ENCODE peak calls at places on chromosomes 13 and 19, in eight cellular contexts. H, I, S, Y, T, U, P and D are unnamed samples.

GRCh38 chr19:35063940-35064818 is 22.7 kb downstream of the HPN start:
- DNase-seq in Y (peak), U (peak), S (peak), T (no peak), H (no peak), I (no peak), P (no peak), D (peak)

GRCh38 chr19:4228765-4229178 is 551 bp upstream of the EBI3 start:
- DNase-seq in I (no peak), T (no peak), S (no peak), P (no peak), Y (no peak), H (no peak), U (no peak), D (no peak)

GRCh38 chr19:43731346-43731745 is 15.5 kb downstream of the IRGC start:
- DNase-seq in I (no peak), T (no peak), P (no peak), U (no peak), Y (no peak), H (no peak), S (no peak), D (no peak)

GRCh38 chr19:35006342-35006998 is 6.3 kb downstream of the GRAMD1A start:
- DNase-seq in T (no peak), S (peak), H (peak), U (no peak), I (peak), Y (peak), P (no peak), D (peak)

GRCh38 chr13:79393564-79394249 is 12.3 kb downstream of the RBM26 start:
- DNase-seq in P (no peak), H (peak), I (no peak), T (no peak), Y (no peak), S (no peak), U (no peak), D (peak)

GRCh38 chr19:35959040-35959967 is 23.1 kb downstream of the LRFN3 start:
- DNase-seq in S (no peak), I (no peak), P (no peak), H (peak), U (peak), Y (no peak), T (no peak), D (peak)

GRCh38 chr13:32878172-32878571 is 138.1 kb upstream of the KL start:
- DNase-seq in H (no peak), T (no peak), U (no peak), P (no peak), Y (peak), I (no peak), S (peak), D (no peak)

GRCh38 chr19:38792250-38793111 is 3.5 kb downstream of the LGALS7B start:
- DNase-seq in Y (no peak), S (no peak), H (no peak), I (no peak), P (no peak), T (no peak), U (peak), D (no peak)

GRCh38 chr13:99984463-99985242 is 3.1 kb downstream of the ZIC2 start:
- DNase-seq in P (no peak), T (no peak), U (no peak), I (no peak), S (no peak), Y (peak), H (no peak), D (peak)

GRCh38 chr19:49430678-49431329 is 5.6 kb downstream of the GFY start:
- DNase-seq in T (no peak), Y (no peak), I (no peak), U (peak), P (no peak), H (no peak), S (no peak), D (no peak)

GRCh38 chr19:12346896-12347295 is 13.5 kb upstream of the ZNF563 start:
- DNase-seq in P (no peak), H (peak), I (no peak), U (no peak), Y (peak), S (no peak), T (no peak), D (no peak)

GRCh38 chr19:55345818-55346724 is 6.4 kb downstream of the KMT5C start:
- DNase-seq in I (no peak), P (no peak), Y (peak), U (no peak), H (peak), T (peak), S (no peak), D (no peak)

GRCh38 chr19:29683009-29683408 is 17.7 kb downstream of the PLEKHF1 start:
- DNase-seq in T (no peak), I (no peak), U (no peak), S (no peak), H (no peak), P (no peak), Y (no peak), D (no peak)

GRCh38 chr13:100269837-100270236 is 180.9 kb downstream of the PCCA start:
- DNase-seq in T (peak), P (peak), S (peak), I (peak), Y (no peak), U (no peak), H (no peak), D (no peak)

GRCh38 chr13:34035676-34036325 is 217.9 kb downstream of the RFC3 start:
- DNase-seq in T (no peak), I (no peak), H (no peak), Y (no peak), P (no peak), S (no peak), U (no peak), D (no peak)

GRCh38 chr19:40367577-40368434 is 19.3 kb downstream of the PLD3 start:
- DNase-seq in P (no peak), H (no peak), T (no peak), I (no peak), Y (no peak), S (no peak), U (no peak), D (no peak)

GRCh38 chr13:71801781-71802180 is 65.2 kb downstream of the DACH1 start:
- DNase-seq in Y (no peak), P (no peak), U (no peak), T (no peak), I (no peak), H (no peak), S (no peak), D (no peak)

GRCh38 chr19:39150807-39151206 is 25.2 kb downstream of the PAK4 start:
- DNase-seq in S (no peak), H (no peak), Y (no peak), U (no peak), I (no peak), T (no peak), P (no peak), D (no peak)

GRCh38 chr13:77853701-77854100 is 64.9 kb downstream of the EDNRB start:
- DNase-seq in U (no peak), P (no peak), Y (no peak), T (no peak), H (no peak), I (no peak), S (no peak), D (no peak)